ENCODE peak calls at places on chromosomes 3 and 15, in nine cellular contexts. I is neural progenitor cell, L is fibroblast of lung, V is bronchial epithelial cell, J is thoracic aorta, O is mucosa of descending colon, C is HFF-Myc, Q is progenitor cell of endocrine pancreas, B is cardiac fibroblast. H is an unnamed sample.

GRCh38 chr3:195889843-195890407 is 18.4 kb downstream of the TNK2 start:
- DNase-seq in B (no peak), L (no peak), Q (no peak), C (no peak), V (no peak), J (no peak), I (peak), O (no peak), H (no peak)

GRCh38 chr15:83365370-83365938 is 81.0 kb upstream of the BNC1 start:
- DNase-seq in O (no peak), L (peak), I (peak), B (peak), J (no peak), Q (no peak), C (peak), V (peak), H (no peak)

GRCh38 chr3:94307588-94307987 is 244.7 kb downstream of the NSUN3 start:
- DNase-seq in J (no peak), Q (no peak), B (no peak), L (no peak), O (no peak), I (no peak), V (peak), C (no peak), H (no peak)

GRCh38 chr3:58679974-58680656 is 13.5 kb upstream of the FAM3D start:
- DNase-seq in I (no peak), J (no peak), O (peak), L (no peak), Q (no peak), V (peak), B (no peak), C (no peak), H (no peak)

GRCh38 chr3:61929631-61930030 is 368.3 kb downstream of the PTPRG start:
- DNase-seq in O (no peak), Q (no peak), J (no peak), V (no peak), I (no peak), B (no peak), L (no peak), C (peak), H (no peak)

GRCh38 chr3:117052356-117052755 is 342.8 kb downstream of the TUSC7 start:
- DNase-seq in C (no peak), B (peak), L (peak), I (no peak), V (no peak), J (no peak), O (no peak), Q (no peak), H (no peak)

GRCh38 chr3:14598143-14598569 is 53.4 kb upstream of the CCDC174 start:
- DNase-seq in Q (peak), O (peak), I (peak), J (no peak), B (peak), V (peak), C (no peak), L (peak), H (no peak)

GRCh38 chr3:22284559-22284958 is 533.5 kb upstream of the ZNF385D start:
- DNase-seq in O (no peak), I (no peak), L (peak), C (no peak), V (peak), B (peak), J (no peak), Q (no peak), H (no peak)

GRCh38 chr3:107218864-107219269 is 158.4 kb upstream of the CCDC54 start:
- DNase-seq in B (peak), L (no peak), I (no peak), O (no peak), Q (no peak), J (no peak), C (no peak), V (no peak), H (no peak)

GRCh38 chr15:56948000-56948765 is 29.7 kb downstream of the TCF12 start:
- DNase-seq in L (no peak), V (no peak), I (no peak), O (no peak), Q (no peak), B (no peak), J (no peak), C (no peak), H (no peak)

GRCh38 chr15:41888662-41889253 is 5.1 kb downstream of the SPTBN5 start:
- DNase-seq in O (no peak), C (no peak), V (no peak), L (no peak), Q (no peak), B (no peak), J (no peak), I (no peak), H (no peak)

GRCh38 chr15:42107483-42107882 is 13.1 kb upstream of the PLA2G4D start:
- DNase-seq in I (no peak), J (no peak), C (no peak), Q (no peak), L (peak), O (peak), V (no peak), B (no peak), H (no peak)

GRCh38 chr15:84725001-84725491 is 9.1 kb upstream of the SEC11A start:
- DNase-seq in Q (no peak), B (peak), J (no peak), V (peak), I (no peak), O (no peak), C (no peak), L (peak), H (no peak)

GRCh38 chr3:40901298-40901697 is 298.0 kb upstream of the CTNNB1 start:
- DNase-seq in I (no peak), Q (no peak), O (no peak), L (no peak), B (no peak), V (no peak), C (no peak), J (no peak), H (no peak)
- TF ChIP-seq CTCF in I (no peak), Q (no peak), O (no peak), L (no peak), B (no peak), V (no peak), C (no peak), J (no peak), H (no peak)

GRCh38 chr3:13308406-13308805 is 111.7 kb downstream of the NUP210 start:
- DNase-seq in L (peak), O (peak), B (peak), C (no peak), J (no peak), I (peak), V (peak), Q (no peak), H (no peak)
- TF ChIP-seq CTCF in L (peak), O (no peak), B (peak), C (peak), J (peak), I (peak), V (peak), Q (peak), H (peak)

GRCh38 chr3:172673210-172673679 is 37.6 kb downstream of the NCEH1 start:
- DNase-seq in J (no peak), V (peak), I (peak), O (peak), C (peak), B (peak), L (peak), Q (no peak), H (no peak)
- TF ChIP-seq CTCF in J (peak), V (peak), I (peak), O (peak), C (peak), B (peak), L (peak), Q (peak), H (peak)

DNA sequence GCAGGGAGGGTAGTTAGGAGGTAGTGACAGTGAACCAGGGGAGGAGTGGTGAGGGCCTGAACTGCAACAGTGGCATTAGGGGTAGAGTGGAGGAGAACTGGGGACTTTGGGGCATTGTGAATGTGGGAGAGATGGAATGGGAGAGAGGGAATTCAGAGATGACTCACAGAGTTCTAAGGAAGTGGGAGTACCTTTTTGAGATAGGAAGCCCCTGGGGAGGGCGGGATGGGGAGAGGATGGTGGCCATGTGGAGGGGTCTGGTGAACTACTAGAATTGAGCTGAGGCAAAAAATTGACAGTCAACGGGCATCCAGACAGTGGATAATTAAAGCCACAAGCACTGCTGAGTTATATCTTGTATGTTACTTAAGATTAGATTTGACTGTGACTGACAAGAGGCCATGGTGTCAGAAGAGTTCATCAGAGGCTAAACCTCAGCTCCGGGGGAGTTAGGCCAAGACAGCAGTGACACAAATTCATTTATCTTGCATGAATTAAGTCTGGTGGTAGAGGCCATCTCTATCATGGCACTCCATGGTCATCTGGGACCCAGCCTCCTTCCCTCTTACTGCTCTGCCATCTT is 34.0 kb downstream of the PLEKHO2 start:
- DNase-seq in V (no peak), C (no peak), I (no peak), B (no peak), Q (no peak), L (no peak), J (no peak), O (no peak), H (no peak)
- TF ChIP-seq CTCF in V (no peak), C (no peak), I (no peak), B (no peak), Q (no peak), L (no peak), J (no peak), O (no peak), H (no peak)